ENCODE peak calls at places on chromosomes 16 and 17, in ten cellular contexts. L, B, O, S, C, J, K, G, A and D are unnamed samples.

GRCh38 chr16:75064403-75065148 is 52.0 kb downstream of the LDHD start:
- DNase-seq in K (no peak), O (peak), L (no peak), G (no peak), A (no peak), C (no peak), B (no peak), J (no peak), S (no peak), D (no peak)

GRCh38 chr16:56807011-56807675 is 57.9 kb upstream of the SLC12A3 start:
- DNase-seq in C (no peak), B (no peak), J (no peak), S (no peak), A (no peak), O (peak), L (peak), K (no peak), G (no peak), D (no peak)

GRCh38 chr16:76376988-76377387 is 99.8 kb downstream of the CNTNAP4 start:
- DNase-seq in B (no peak), A (no peak), O (no peak), S (no peak), K (no peak), J (no peak), C (no peak), G (no peak), L (no peak), D (no peak)

GRCh38 chr17:4665027-4665426 is 23.5 kb upstream of the ALOX15 start:
- DNase-seq in O (no peak), C (no peak), A (no peak), S (no peak), B (no peak), K (no peak), G (no peak), J (no peak), L (no peak), D (no peak)

GRCh38 chr17:45346255-45347015 is 29.6 kb upstream of the MAP3K14 start:
- DNase-seq in L (peak), A (no peak), B (no peak), O (peak), S (no peak), J (no peak), K (no peak), G (no peak), C (no peak), D (no peak)

GRCh38 chr16:890217-890616 is 80.6 kb downstream of the LMF1 start:
- DNase-seq in O (no peak), A (no peak), L (no peak), G (no peak), J (no peak), B (no peak), S (no peak), C (no peak), K (no peak), D (no peak)

GRCh38 chr17:1011138-1011537 is 14.2 kb downstream of the TIMM22 start:
- DNase-seq in J (no peak), B (no peak), O (no peak), L (no peak), C (no peak), A (no peak), K (no peak), G (no peak), S (no peak), D (no peak)

GRCh38 chr17:20053343-20053964 is 44.3 kb downstream of the SPECC1 start:
- DNase-seq in C (no peak), S (no peak), G (no peak), K (no peak), L (no peak), B (no peak), J (no peak), O (no peak), A (no peak), D (no peak)

GRCh38 chr16:88839026-88839529 is 17.7 kb downstream of the GALNS start:
- DNase-seq in A (no peak), B (no peak), J (no peak), O (no peak), C (no peak), G (no peak), L (no peak), K (no peak), S (no peak), D (no peak)